ENCODE peak calls at places on chromosomes 7 and 10, in nine cellular contexts. J is heart left ventricle, S is psoas muscle, G is WERI-Rb-1, Z is OCI-LY7, A is SK-N-MC, P is mammary epithelial cell, F is fibroblast of lung, U is adrenal gland. Y is an unnamed sample. For H3K9me3, the result is how much of the 10 kb centered on the place peaks cover.

GRCh38 chr7:25669954-25670841 is 441.9 kb upstream of the NPVF start:
- DNase-seq in Z (no peak), S (peak), J (no peak), U (peak), G (peak), F (peak), A (no peak), P (no peak), Y (peak)

GRCh38 chr10:29277296-29277695 is 11.6 kb upstream of the LYZL1 start:
- DNase-seq in P (no peak), S (no peak), Z (no peak), J (no peak), G (no peak), F (no peak), U (peak), A (no peak), Y (no peak)

GRCh38 chr10:44650576-44651394 is 260.4 kb upstream of the TMEM72 start:
- DNase-seq in U (no peak), F (no peak), S (no peak), A (peak), J (peak), Z (no peak), G (no peak), P (no peak), Y (peak)

GRCh38 chr7:128419262-128419661 is 9.5 kb upstream of the IMPDH1 start:
- DNase-seq in U (no peak), J (no peak), P (no peak), S (no peak), G (no peak), A (no peak), Z (no peak), F (no peak), Y (no peak)

GRCh38 chr7:26850193-26850651 is 14.2 kb downstream of the SKAP2 start:
- DNase-seq in U (peak), S (no peak), G (no peak), A (no peak), Z (no peak), P (peak), J (no peak), F (peak), Y (no peak)

GRCh38 chr10:7529638-7530037 is 118.8 kb upstream of the SFMBT2 start:
- DNase-seq in A (no peak), Z (no peak), S (no peak), G (peak), F (no peak), U (no peak), P (peak), J (no peak), Y (peak)

GRCh38 chr10:4447977-4448376 is 378.0 kb upstream of the AKR1E2 start:
- DNase-seq in F (no peak), Z (no peak), S (no peak), P (no peak), A (no peak), J (no peak), G (no peak), U (no peak), Y (no peak)

GRCh38 chr7:88218428-88218745 is 1.5 kb downstream of the SRI start:
- DNase-seq in Z (no peak), U (no peak), A (no peak), P (no peak), F (no peak), J (no peak), G (no peak), S (no peak), Y (no peak)

GRCh38 chr10:74624501-74624900 is 201.9 kb upstream of the KAT6B start:
- DNase-seq in F (no peak), J (no peak), Z (no peak), U (no peak), P (no peak), A (no peak), S (no peak), G (no peak), Y (no peak)

GRCh38 chr10:95266674-95267095 is 24.1 kb downstream of the PDLIM1 start:
- DNase-seq in F (peak), G (no peak), P (peak), S (no peak), U (no peak), A (no peak), J (no peak), Z (peak), Y (no peak)

GRCh38 chr10:77801474-77802238 is 124.9 kb downstream of the DLG5 start:
- DNase-seq in F (no peak), Z (no peak), A (no peak), J (no peak), G (no peak), P (peak), S (no peak), U (peak), Y (no peak)

GRCh38 chr7:1403844-1404404 is 55.3 kb downstream of the MICALL2 start:
- DNase-seq in J (peak), A (no peak), G (no peak), F (peak), U (no peak), P (no peak), S (no peak), Z (no peak), Y (no peak)

GRCh38 chr7:143238289-143238995 is 16.6 kb downstream of the TAS2R40 start:
- DNase-seq in U (no peak), F (no peak), P (no peak), S (no peak), A (no peak), J (no peak), G (no peak), Z (no peak), Y (no peak)

GRCh38 chr10:103715430-103715829 is 139.9 kb downstream of the SH3PXD2A start:
- DNase-seq in Z (no peak), G (no peak), P (peak), S (no peak), A (no peak), F (peak), U (no peak), J (no peak), Y (no peak)

GRCh38 chr7:127654404-127655392 is 2.7 kb downstream of the SND1 start:
- DNase-seq in G (peak), Z (peak), A (no peak), S (no peak), J (no peak), P (peak), F (peak), U (no peak), Y (no peak)

GRCh38 chr10:33611423-33611822 is 277.0 kb upstream of the NRP1 start:
- DNase-seq in U (no peak), S (no peak), Z (no peak), A (no peak), F (no peak), J (no peak), G (no peak), P (no peak), Y (no peak)

DNA sequence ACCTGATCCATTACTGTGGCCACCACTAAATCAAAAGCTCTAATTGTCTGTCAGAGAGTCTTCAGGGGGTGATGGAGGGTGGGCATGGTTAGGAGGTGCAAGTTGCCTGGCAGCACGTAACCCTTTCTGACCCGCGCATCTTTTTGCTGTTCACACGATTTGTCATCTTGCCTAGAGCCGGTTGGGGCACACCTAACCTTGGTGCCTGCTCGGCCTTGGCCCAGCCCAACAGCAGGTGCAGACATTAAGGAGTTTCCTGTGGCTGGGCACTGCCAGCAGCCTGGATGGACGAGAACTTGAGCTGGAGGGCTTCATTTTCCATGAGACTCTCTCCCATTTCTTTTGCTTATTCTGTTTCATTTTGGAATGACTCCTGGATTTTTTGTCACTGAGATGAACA is 41.0 kb upstream of the PTF1A start:
- DNase-seq in J (no peak), U (no peak), S (no peak), G (no peak), A (no peak), F (no peak), P (no peak), Z (no peak), Y (no peak)
- H3K4me3 ChIP-seq in J (no peak), U (no peak), S (no peak), G (no peak), A (no peak), F (no peak), P (no peak), Z (no peak), Y (no peak)

DNA sequence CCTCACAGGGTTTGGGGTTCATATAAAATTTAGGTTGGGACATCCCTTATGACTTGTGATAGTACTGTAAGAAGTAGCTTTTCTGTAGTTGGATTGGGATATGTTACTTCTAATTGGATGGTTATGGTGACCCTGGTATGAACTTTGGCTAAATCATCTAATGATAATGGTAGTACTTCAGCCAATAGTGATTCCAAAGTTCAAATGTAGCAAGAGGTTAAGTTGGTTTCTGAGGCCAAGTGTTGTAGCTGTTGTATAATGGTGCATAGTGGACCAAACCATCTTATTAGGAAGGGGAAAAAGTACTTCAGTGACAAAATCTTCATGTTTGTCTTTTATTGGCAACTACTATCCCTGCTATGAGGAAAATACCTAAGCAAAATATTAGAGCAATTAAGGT is 542.1 kb upstream of the IGFBP3 start:
- DNase-seq in Z (no peak), J (no peak), S (no peak), U (no peak), P (no peak), G (no peak), A (no peak), F (no peak), Y (no peak)
- H3K9me3 ChIP-seq in Z (under half), J (under half), S (under half), U (under half), P (under half), G (under half), A (under half), F (under half), Y (under half)

GRCh38 chr7:111987115-111987826 is 218.9 kb downstream of the DOCK4 start:
- DNase-seq in J (peak), F (peak), S (no peak), A (no peak), G (no peak), P (peak), Z (peak), U (no peak), Y (no peak)
- H3K27ac ChIP-seq in J (no peak), F (peak), S (peak), A (no peak), G (no peak), P (no peak), Z (no peak), U (peak), Y (no peak)

GRCh38 chr10:79241629-79241989 is 105.7 kb upstream of the PPIF start:
- DNase-seq in U (no peak), S (no peak), Z (no peak), A (no peak), J (no peak), G (no peak), F (no peak), P (no peak), Y (no peak)

GRCh38 chr10:79244068-79244442 is 103.2 kb upstream of the PPIF start:
- DNase-seq in J (no peak), Z (peak), U (no peak), F (no peak), S (no peak), P (no peak), G (no peak), A (no peak), Y (no peak)

GRCh38 chr10:79242620-79243152 is 104.6 kb upstream of the PPIF start:
- DNase-seq in G (peak), Z (peak), P (peak), F (peak), A (no peak), U (peak), S (peak), J (peak), Y (peak)

GRCh38 chr10:79243211-79244067 is 103.8 kb upstream of the PPIF start:
- DNase-seq in Z (peak), S (no peak), P (no peak), U (peak), F (no peak), G (peak), J (peak), A (no peak), Y (no peak)

GRCh38 chr10:79241990-79242619 is 105.2 kb upstream of the PPIF start:
- DNase-seq in P (peak), F (peak), Z (peak), S (peak), J (peak), U (peak), G (peak), A (no peak), Y (peak)
- H3K4me3 ChIP-seq in P (peak), F (peak), Z (peak), S (peak), J (peak), U (no peak), G (peak), A (peak), Y (peak)

DNA sequence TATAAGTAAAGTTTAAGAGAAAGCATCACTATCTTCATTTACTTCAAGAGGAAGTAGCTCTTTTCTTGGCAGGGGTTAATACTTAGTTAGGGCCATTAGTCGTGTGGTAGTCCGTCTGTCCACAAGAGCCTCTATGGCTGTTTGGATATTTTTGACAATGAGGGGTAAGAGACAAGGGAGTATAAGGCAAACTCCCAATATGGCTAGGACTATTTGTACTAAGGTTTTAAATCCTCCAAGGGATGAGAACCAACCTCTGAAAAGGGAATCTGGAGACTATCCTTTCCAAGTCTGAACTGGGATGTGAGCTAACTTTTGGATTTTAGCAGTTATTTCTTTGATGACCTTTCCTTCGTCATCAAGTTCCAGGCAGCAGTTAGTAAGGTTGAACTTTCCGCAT is at the start of gene ZNF117:
- DNase-seq in P (no peak), J (no peak), Z (no peak), U (no peak), S (no peak), F (no peak), G (no peak), A (no peak), Y (no peak)
- H3K9me3 ChIP-seq in P (under half), J (under half), Z (under half), U (under half), S (under half), F (under half), G (under half), A (under half), Y (under half)

DNA sequence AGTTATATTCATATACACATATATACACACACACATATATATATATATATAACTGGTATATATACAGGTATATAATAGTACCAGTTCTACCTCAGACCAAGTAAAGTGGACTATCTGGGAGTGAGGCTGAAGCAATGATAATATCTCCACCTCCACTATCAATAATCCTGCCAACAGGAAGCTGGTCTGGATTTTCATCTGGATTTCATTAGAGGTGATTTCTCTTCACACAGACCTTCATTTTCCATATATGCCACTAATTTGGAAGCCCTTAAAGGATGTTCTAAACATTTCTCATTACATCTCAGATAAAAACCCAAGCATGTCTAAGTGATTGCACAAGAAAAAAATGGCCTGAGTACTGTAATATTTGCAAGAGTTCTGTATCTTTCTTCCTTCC is 1.7 kb upstream of the SLC35B4 start:
- DNase-seq in F (no peak), S (no peak), Z (no peak), A (no peak), U (no peak), P (no peak), G (no peak), J (no peak), Y (no peak)
- H3K27ac ChIP-seq in F (no peak), S (no peak), Z (no peak), A (no peak), U (no peak), P (no peak), G (no peak), J (no peak), Y (no peak)

DNA sequence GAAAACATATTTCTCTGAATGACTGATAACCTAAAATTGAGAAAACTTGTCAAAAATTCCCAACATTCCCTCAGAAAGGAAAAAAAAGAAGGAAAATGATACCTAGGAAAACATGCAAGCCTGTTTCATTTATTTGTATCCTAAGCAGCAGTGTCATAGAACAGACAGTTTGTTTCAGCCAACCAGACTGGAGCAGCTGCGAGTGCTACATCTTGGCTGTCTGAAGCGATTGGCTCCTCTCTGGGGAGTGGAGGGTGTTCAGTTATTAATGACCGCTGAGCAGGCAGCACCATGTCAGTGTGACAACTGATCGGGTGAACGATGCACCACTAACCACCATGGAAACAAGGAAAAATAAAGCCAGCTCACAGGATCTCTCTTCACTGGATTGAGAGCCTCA is at the start of gene LRRN3:
- DNase-seq in Z (no peak), P (no peak), G (no peak), A (no peak), F (peak), U (peak), J (peak), S (peak), Y (peak)
- H3K4me3 ChIP-seq in Z (no peak), P (no peak), G (no peak), A (no peak), F (peak), U (no peak), J (peak), S (peak), Y (peak)

DNA sequence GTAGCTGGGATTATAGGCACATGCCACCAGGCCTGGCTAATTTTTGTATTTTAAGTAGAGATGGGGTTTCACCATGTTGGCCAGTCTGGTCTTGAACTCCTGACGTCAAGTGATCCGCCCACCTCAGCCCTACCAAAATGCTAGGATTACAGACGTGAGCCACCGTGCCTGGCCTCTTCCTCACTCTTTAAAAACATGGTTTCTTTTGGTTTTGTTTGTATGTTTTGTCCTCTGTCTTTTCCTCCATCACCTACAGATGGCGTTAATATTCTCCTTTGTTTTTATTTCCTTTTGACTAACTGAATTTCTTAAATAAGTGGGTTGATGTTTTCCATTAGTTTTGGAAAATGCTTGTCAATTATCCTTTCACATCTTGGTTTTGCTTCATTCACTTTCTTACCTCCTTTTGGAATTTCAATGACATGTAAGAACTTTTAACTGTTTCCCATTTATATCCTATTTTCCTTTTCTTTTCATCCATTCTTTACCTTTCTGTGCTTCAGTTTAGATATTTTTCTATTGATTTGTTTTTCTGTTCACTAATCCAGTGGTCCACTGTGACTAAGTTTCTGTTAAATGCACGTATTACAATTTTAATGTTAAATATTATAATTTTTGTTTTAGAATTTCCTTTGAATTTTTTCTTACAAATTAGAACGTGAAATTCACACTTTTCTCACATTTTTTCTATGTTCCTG is 104.1 kb downstream of the ZNF467 start:
- DNase-seq in A (no peak), G (no peak), U (no peak), Z (peak), F (peak), P (peak), S (no peak), J (no peak), Y (no peak)
- H3K9me3 ChIP-seq in A (under half), G (under half), U (under half), Z (under half), F (under half), P (under half), S (under half), J (under half), Y (under half)

GRCh38 chr7:2518101-2518500 is 1.5 kb upstream of the LFNG start:
- DNase-seq in P (no peak), S (no peak), A (no peak), U (no peak), J (no peak), G (peak), F (no peak), Z (no peak), Y (no peak)

GRCh38 chr7:2520131-2520807 is 695 bp downstream of the LFNG start:
- DNase-seq in G (peak), U (no peak), J (no peak), S (peak), A (no peak), F (no peak), P (peak), Z (no peak), Y (no peak)

GRCh38 chr7:2518737-2519118 is 846 bp upstream of the LFNG start:
- DNase-seq in S (no peak), F (no peak), P (no peak), A (no peak), U (no peak), Z (no peak), J (no peak), G (no peak), Y (no peak)

GRCh38 chr7:2520808-2521146 is 1.2 kb downstream of the LFNG start:
- DNase-seq in J (no peak), A (no peak), P (no peak), S (no peak), G (no peak), U (no peak), Z (no peak), F (no peak), Y (no peak)

GRCh38 chr7:2519119-2519930 is at the start of gene LFNG:
- DNase-seq in A (no peak), F (peak), S (peak), U (peak), P (peak), Z (peak), G (peak), J (peak), Y (peak)
- H3K27ac ChIP-seq in A (no peak), F (no peak), S (no peak), U (no peak), P (no peak), Z (no peak), G (peak), J (no peak), Y (peak)

GRCh38 chr10:85581357-85581756 is 785.2 kb downstream of the GRID1 start:
- DNase-seq in Z (no peak), S (no peak), J (no peak), A (no peak), G (no peak), U (no peak), F (no peak), P (no peak), Y (no peak)

GRCh38 chr10:85575441-85575840 is 791.2 kb downstream of the GRID1 start:
- DNase-seq in P (no peak), A (no peak), G (no peak), F (no peak), S (no peak), U (no peak), J (no peak), Z (no peak), Y (no peak)

DNA sequence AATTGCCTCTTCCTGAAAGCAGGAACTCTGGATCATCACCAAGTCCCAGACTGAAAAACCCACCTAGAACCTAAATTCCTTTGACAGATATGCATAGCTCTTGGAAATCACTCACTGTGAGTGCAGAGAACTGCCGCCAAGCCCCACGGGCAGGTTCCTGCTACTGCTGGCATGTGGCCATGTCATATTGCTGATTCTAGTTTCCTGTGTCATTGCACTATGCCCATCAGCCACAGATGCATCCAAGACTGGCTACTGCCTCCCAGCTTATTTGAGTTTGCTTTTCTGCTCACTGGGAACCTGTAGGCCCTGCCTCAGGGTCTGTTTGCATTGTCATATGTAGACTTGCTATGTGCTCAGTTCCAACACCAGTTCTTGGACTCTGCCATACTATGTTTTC is 786.0 kb downstream of the GRID1 start:
- DNase-seq in Z (no peak), A (no peak), P (no peak), J (no peak), G (no peak), F (no peak), S (no peak), U (no peak), Y (no peak)
- H3K4me3 ChIP-seq in Z (no peak), A (no peak), P (no peak), J (no peak), G (no peak), F (no peak), S (no peak), U (no peak), Y (no peak)

Y was measured in right cardiac atrium.